ENCODE peak calls at places on chromosome 16, in eight cellular contexts. T is COR-L47; V is effector CD8-positive, alpha-beta T cell; K is hepatic stellate cell; R is stimulated activated CD8-positive, alpha-beta memory T cell treated with anti-CD3 and anti-CD28 coated beads, Interleukin-12 subunit alpha, Interleukin-12 subunit beta, amount 100 ng/mL, for 4 hours; F is uterus; G is HFF-Myc; H is globus pallidus. I is an unnamed sample.

GRCh38 chr16:87684106-87684677 is 81.6 kb downstream of the KLHDC4 start:
- DNase-seq in T (no peak), V (no peak), K (no peak), R (no peak), F (no peak), G (no peak), H (peak; percentile 20), I (no peak)

GRCh38 chr16:23466162-23466885 is 13.3 kb upstream of the COG7 start:
- DNase-seq in T (no peak), V (no peak), K (peak; percentile 60), R (no peak), F (no peak), G (no peak), H (no peak), I (no peak)

GRCh38 chr16:30747331-30747730 is 894 bp upstream of the PHKG2 start:
- DNase-seq in T (no peak), V (no peak), K (no peak), R (no peak), F (no peak), G (no peak), H (no peak), I (no peak)

GRCh38 chr16:49350265-49351103 is 23.1 kb upstream of the C16orf78 start:
- DNase-seq in T (peak; percentile 33), V (peak; percentile 2), K (peak; percentile 66), R (no peak), F (peak; percentile 56), G (peak; percentile 11), H (peak; percentile 31), I (peak; percentile 59)

GRCh38 chr16:80739523-80739922 is 64.9 kb downstream of the CDYL2 start:
- DNase-seq in T (no peak), V (no peak), K (no peak), R (no peak), F (no peak), G (no peak), H (no peak), I (no peak)

GRCh38 chr16:57039148-57039812 is 49.9 kb downstream of the NLRC5 start:
- DNase-seq in T (no peak), V (no peak), K (peak; percentile 86), R (no peak), F (no peak), G (no peak), H (no peak), I (no peak)

GRCh38 chr16:85553436-85554113 is 59.5 kb upstream of the GSE1 start:
- DNase-seq in T (peak; percentile 65), V (no peak), K (peak; percentile 64), R (peak; percentile 36), F (peak; percentile 64), G (no peak), H (no peak), I (peak; percentile 39)

GRCh38 chr16:2717360-2718263 is 2.4 kb downstream of the PRSS27 start:
- DNase-seq in T (no peak), V (no peak), K (no peak), R (no peak), F (no peak), G (no peak), H (no peak), I (no peak)

GRCh38 chr16:53007095-53007494 is 45.6 kb downstream of the CHD9NB start:
- DNase-seq in T (no peak), V (no peak), K (no peak), R (no peak), F (no peak), G (no peak), H (no peak), I (no peak)

GRCh38 chr16:88050952-88051660 is 99.9 kb downstream of the BANP start:
- DNase-seq in T (no peak), V (no peak), K (no peak), R (no peak), F (no peak), G (no peak), H (no peak), I (no peak)

GRCh38 chr16:55955845-55956244 is 80.7 kb upstream of the CES5A start:
- DNase-seq in T (no peak), V (no peak), K (no peak), R (no peak), F (no peak), G (no peak), H (peak; percentile 81), I (no peak)

GRCh38 chr16:58102665-58103427 is 26.3 kb downstream of the CFAP20 start:
- DNase-seq in T (no peak), V (no peak), K (no peak), R (no peak), F (no peak), G (no peak), H (no peak), I (no peak)

GRCh38 chr16:86334062-86334461 is 176.3 kb upstream of the FOXF1 start:
- DNase-seq in T (no peak), V (no peak), K (no peak), R (no peak), F (no peak), G (no peak), H (no peak), I (no peak)

I was measured in naive thymus-derived CD4-positive, alpha-beta T cell.